ENCODE peak calls at places on chromosome 20, in six cellular contexts. Z is HepG2, F is K562, W is GM12878, X is GM12891, V is H1. Y is an unnamed sample.

GRCh38 chr20:33609504-33609903 is 52.6 kb upstream of the C20orf144 start:
- DNase-seq in Z (no peak), F (no peak), W (no peak), X (no peak), V (no peak), Y (no peak)

GRCh38 chr20:50304883-50305635 is 114.4 kb downstream of the CEBPB start:
- DNase-seq in Z (peak), F (no peak), W (no peak), X (no peak), V (no peak), Y (no peak)

GRCh38 chr20:19794941-19795340 is 36.9 kb downstream of the RIN2 start:
- DNase-seq in Z (no peak), F (no peak), W (no peak), X (no peak), V (no peak), Y (no peak)

GRCh38 chr20:15643713-15644112 is 929.5 kb downstream of the KIF16B start:
- DNase-seq in Z (peak), F (no peak), W (no peak), X (no peak), V (no peak), Y (no peak)

GRCh38 chr20:10469599-10469998 is 34.5 kb downstream of the SLX4IP start:
- DNase-seq in Z (peak), F (peak), W (no peak), X (no peak), V (no peak), Y (no peak)

GRCh38 chr20:49595811-49596545 is 28.0 kb upstream of the PTGIS start:
- DNase-seq in Z (no peak), F (no peak), W (no peak), X (no peak), V (no peak), Y (no peak)

GRCh38 chr20:20731945-20732296 is 19.5 kb upstream of the RALGAPA2 start:
- DNase-seq in Z (no peak), F (no peak), W (no peak), X (no peak), V (no peak), Y (no peak)

GRCh38 chr20:23295934-23296333 is 54.7 kb upstream of the NXT1 start:
- DNase-seq in Z (no peak), F (no peak), W (no peak), X (no peak), V (no peak), Y (no peak)

GRCh38 chr20:57322476-57322875 is 7.1 kb upstream of the SPO11 start:
- DNase-seq in Z (no peak), F (no peak), W (no peak), X (no peak), V (no peak), Y (no peak)

GRCh38 chr20:10848810-10849370 is 175.1 kb upstream of the JAG1 start:
- DNase-seq in Z (peak), F (no peak), W (peak), X (no peak), V (no peak), Y (no peak)

GRCh38 chr20:6053776-6054688 is at the start of gene LRRN4:
- DNase-seq in Z (peak), F (no peak), W (no peak), X (no peak), V (peak), Y (no peak)

GRCh38 chr20:19975436-19975799 is 41.7 kb upstream of the NAA20 start:
- DNase-seq in Z (no peak), F (no peak), W (no peak), X (no peak), V (peak), Y (no peak)

GRCh38 chr20:37882961-37883712 is 19.8 kb upstream of the VSTM2L start:
- DNase-seq in Z (peak), F (no peak), W (no peak), X (no peak), V (no peak), Y (no peak)

GRCh38 chr20:50645253-50646068 is 45.9 kb downstream of the RIPOR3 start:
- DNase-seq in Z (peak), F (no peak), W (no peak), X (no peak), V (peak), Y (no peak)

GRCh38 chr20:57762531-57763234 is 52.9 kb upstream of the PMEPA1 start:
- DNase-seq in Z (no peak), F (no peak), W (no peak), X (no peak), V (no peak), Y (no peak)

GRCh38 chr20:17843246-17844132 is 125.1 kb downstream of the SNX5 start:
- DNase-seq in Z (no peak), F (no peak), W (no peak), X (no peak), V (no peak), Y (no peak)

GRCh38 chr20:62699296-62699695 is 9.3 kb upstream of the NTSR1 start:
- DNase-seq in Z (no peak), F (no peak), W (no peak), X (no peak), V (no peak), Y (no peak)

GRCh38 chr20:34420975-34421374 is 57.9 kb downstream of the ITCH start:
- DNase-seq in Z (no peak), F (no peak), W (no peak), X (no peak), V (no peak), Y (no peak)

GRCh38 chr20:57323034-57323433 is 6.6 kb upstream of the SPO11 start:
- DNase-seq in Z (no peak), F (no peak), W (no peak), X (no peak), V (peak), Y (no peak)

GRCh38 chr20:23199356-23199755 is 113.2 kb upstream of the CD93 start:
- DNase-seq in Z (no peak), F (no peak), W (no peak), X (no peak), V (no peak), Y (no peak)

GRCh38 chr20:57256205-57256604 is 10.2 kb downstream of the BMP7 start:
- DNase-seq in Z (no peak), F (no peak), W (no peak), X (no peak), V (no peak), Y (no peak)

GRCh38 chr20:23350855-23351838 is 556 bp downstream of the NXT1 start:
- DNase-seq in Z (peak), F (peak), W (no peak), X (no peak), V (peak), Y (no peak)

GRCh38 chr20:36116813-36117441 is 37.6 kb upstream of the EPB41L1 start:
- DNase-seq in Z (no peak), F (no peak), W (no peak), X (no peak), V (no peak), Y (no peak)

DNA sequence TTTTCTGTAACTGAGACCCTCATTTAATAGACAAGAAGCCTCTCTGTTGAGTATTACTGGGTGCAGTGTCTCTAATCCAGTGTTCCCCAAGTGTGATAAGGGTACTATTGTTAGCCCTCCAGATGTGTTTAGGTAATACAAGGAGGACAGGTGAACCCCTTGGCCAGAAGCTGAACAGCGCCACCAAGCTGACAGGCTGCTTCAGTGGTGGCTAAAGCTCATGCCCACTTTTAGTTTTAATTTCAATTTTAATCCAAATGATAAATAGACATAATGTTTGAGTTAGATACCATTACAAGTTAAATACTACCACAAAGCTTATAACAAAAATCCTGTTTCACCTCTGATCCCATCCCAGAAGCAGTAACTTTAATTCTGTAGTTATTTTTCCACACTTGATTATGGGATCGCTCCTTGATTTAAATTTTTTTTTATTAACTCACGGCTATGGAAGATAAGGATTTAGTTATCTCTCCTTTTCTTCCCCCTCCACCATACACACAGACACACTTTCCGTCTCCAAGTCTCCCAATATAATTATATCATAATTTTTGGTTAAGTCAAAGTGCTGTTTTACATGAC is 8.3 kb upstream of the STK35 start:
- DNase-seq in Z (peak), F (no peak), W (no peak), X (peak), V (peak), Y (no peak)
- TF ChIP-seq TAF1 in Z (no peak), F (no peak), W (no peak), X (no peak), V (no peak), Y (no peak)

GRCh38 chr20:5001174-5002076 is at the start of gene SLC23A2:
- DNase-seq in Z (no peak), F (peak), W (no peak), X (peak), V (peak), Y (peak)
- TF ChIP-seq POLR2A in Z (peak), F (no peak), W (peak), X (no peak), V (no peak), Y (peak)

DNA sequence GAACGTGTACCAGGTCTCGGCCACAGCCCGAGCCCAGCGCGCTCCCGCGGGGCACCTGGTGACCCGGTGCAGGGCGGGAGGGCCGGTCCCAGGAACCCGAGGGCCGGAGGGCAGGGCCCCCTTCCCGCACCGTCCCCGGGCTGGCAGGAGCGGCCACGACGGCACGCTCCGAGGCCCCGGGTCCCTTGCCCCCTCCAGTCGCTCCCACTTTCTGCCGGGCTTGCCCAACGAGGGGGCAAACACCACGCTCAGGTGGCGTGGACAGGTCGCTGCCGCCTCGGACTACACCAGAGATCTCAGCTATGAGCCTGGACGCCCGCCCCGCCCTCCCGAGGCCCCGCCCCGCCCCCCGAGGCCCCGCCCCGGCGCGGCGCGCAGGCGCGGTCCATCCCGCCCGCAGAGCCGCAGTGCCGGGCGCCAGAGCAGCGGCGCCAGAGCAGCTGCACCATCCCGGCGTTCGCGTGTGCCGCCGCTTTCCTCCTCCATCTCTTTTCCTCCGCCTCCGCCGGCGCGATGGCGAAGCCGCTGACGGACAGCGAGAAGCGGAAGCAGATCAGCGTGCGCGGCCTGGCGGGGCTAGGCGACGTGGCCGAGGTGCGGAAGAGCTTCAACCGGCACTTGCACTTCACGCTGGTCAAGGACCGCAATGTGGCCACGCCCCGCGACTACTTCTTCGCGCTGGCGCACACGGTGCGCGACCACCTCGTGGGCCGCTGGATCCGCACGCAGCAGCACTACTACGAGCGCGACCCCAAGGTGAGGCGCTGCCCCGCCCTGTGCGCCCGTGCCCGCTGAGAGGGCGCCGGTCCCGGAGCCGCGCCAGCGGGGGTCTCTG is at the start of gene PYGB:
- DNase-seq in Z (peak), F (peak), W (peak), X (peak), V (peak), Y (peak)
- TF ChIP-seq POLR2AphosphoS5 in Z (peak), F (peak), W (peak), X (peak), V (peak), Y (peak)

DNA sequence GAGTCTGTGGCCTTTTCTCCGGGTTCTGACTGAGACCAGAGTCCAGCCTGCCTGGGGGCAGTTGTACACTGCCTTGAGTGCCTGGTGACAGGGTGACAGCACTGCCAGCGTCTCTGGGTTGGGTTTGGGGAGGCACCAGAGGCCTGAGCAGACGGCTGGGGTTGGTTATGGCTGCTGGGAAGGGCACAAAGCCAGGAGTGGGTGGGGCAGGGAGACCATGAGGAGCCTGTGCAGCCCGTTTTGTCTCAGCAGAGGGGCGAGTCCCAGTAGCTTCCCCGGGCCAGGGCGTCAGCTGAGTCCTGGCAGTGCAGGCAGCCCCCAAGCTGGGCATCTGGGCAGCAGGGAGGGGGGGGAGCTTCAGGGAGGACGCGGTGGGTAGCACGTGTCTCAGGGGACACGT is 15.3 kb upstream of the SULF2 start:
- DNase-seq in Z (no peak), F (no peak), W (no peak), X (no peak), V (no peak), Y (no peak)
- TF ChIP-seq TAF1 in Z (no peak), F (no peak), W (no peak), X (no peak), V (no peak), Y (no peak)

DNA sequence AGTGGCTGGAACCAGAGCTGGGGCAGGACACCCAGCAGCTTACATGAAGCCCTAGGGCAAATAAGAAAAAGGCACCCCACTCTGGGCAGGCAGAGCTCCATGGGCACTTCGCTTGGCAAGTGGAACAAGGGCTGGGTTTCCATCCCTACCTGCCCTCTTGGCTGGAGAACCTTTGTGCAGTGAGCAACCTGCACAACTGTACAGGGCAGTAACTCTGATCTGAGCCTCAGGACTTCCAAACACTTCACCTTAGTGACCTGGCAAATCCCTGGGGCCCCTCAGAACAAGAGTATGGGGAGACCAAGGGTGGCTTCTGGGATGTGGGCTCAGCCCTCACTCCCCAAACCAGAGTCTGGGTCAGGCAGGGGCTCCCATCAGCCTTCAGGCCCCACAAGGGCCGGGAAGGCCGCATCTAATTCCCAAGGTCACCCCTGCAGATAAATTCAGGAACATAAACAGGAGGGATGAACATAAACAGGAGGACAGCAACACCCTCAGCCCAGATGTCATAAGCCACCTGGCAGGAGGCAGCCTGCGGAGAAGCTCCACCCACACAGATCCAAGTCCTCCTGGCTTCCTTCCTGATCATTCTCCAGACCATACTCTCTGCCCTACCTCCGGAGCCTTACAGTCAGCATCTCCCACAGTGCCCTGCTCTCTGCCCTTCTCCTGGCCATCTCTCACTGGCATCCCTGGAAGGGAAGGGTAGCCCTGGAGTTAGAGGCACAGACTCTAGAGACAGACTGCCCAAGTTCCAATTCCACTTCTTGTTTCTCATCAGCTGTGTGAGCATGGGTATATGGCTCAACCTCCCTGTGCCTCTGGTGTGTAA is 37.5 kb downstream of the HNF4A start:
- DNase-seq in Z (peak), F (no peak), W (no peak), X (no peak), V (no peak), Y (no peak)
- TF ChIP-seq POLR2A in Z (peak), F (no peak), W (no peak), X (no peak), V (no peak), Y (no peak)

DNA sequence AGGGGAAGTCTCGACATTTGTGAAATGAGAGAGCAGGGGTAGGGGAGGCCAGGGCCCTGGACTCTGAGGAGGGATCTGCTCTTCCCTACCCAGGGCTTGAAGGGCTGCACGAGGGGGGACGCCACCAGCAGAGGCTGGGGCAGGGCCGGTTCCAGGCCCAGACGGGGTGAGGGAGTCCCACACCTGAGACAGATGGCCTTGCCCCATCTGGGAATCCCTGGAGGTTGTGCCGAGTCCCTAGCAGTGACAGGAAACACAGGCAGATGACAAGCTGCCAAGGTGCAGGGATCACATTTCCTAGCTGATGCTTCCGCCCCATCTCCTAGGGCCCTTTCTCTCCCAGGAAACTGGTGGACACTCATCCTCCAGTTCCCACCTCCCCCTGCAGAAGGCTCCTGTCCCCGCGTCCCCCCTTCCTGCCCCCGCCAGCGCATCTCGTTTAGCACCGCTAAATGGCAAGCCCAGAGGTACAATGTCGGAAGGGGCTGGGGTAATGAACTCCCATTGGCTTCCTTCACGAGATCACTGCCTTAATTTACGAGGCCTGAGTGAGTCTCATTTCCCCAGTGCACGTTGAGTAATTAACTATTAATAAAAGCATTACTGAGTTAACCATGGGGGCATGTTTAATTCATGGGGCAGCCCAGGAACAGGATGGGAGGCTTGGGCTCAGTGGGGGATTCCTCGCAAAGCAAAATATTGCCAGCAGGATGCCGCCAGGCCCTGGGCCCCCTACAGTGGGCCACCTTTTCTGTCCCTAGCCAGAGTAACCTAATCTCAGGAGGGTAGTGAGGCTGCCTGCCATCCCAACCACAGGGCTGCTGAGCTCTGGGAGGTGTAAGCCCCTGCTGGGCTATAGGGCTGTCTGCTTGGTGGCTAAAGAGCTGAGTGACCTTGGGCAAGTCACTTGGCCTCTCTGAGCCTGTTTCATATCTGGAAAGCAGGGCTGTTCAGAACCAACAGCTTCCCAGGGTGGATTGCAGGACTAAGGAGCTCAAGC is 35.4 kb upstream of the CDH22 start:
- DNase-seq in Z (no peak), F (no peak), W (no peak), X (no peak), V (no peak), Y (no peak)
- TF ChIP-seq POLR2AphosphoS5 in Z (no peak), F (no peak), W (no peak), X (peak), V (no peak), Y (peak)

GRCh38 chr20:53773792-53774371 is 180.2 kb upstream of the ZNF217 start:
- DNase-seq in Z (peak), F (no peak), W (no peak), X (no peak), V (no peak), Y (no peak)
- TF ChIP-seq TAF1 in Z (no peak), F (no peak), W (no peak), X (no peak), V (no peak), Y (no peak)

Y was measured in GM12892.